ENCODE peak calls at places on chromosomes 4 and X, in four cellular contexts. N is fibroblast of mammary gland, Q is fibroblast of the aortic adventitia, U is cardiac muscle cell. K is an unnamed sample.
A peak's percentile ranks its signal among the peaks of the same experiment; 100 is the strongest.

GRCh38 chr4:54230479-54231418 is 1.7 kb downstream of the PDGFRA start:
- DNase-seq in N (peak; percentile 58), Q (peak; percentile 90), U (peak; percentile 49), K (no peak)

GRCh38 chrX:131262738-131263679 is 26.1 kb downstream of the IGSF1 start:
- DNase-seq in N (no peak), Q (no peak), U (peak; percentile 32), K (no peak)

GRCh38 chrX:51917600-51917999 is 24.2 kb downstream of the MAGED1 start:
- DNase-seq in N (no peak), Q (no peak), U (no peak), K (no peak)

GRCh38 chrX:136112781-136113180 is 34.6 kb upstream of the FHL1 start:
- DNase-seq in N (no peak), Q (no peak), U (no peak), K (no peak)

GRCh38 chr4:577499-578450 is 1.7 kb upstream of the TMEM271 start:
- DNase-seq in N (peak; percentile 37), Q (no peak), U (no peak), K (no peak)

GRCh38 chrX:145609951-145610511 is 207.6 kb upstream of the SLITRK2 start:
- DNase-seq in N (peak; percentile 69), Q (peak; percentile 7), U (no peak), K (no peak)

GRCh38 chr4:174084542-174084941 is 198.9 kb downstream of the FBXO8 start:
- DNase-seq in N (peak; percentile 28), Q (peak; percentile 29), U (no peak), K (no peak)

GRCh38 chr4:125283702-125284279 is 31.0 kb upstream of the FAT4 start:
- DNase-seq in N (peak; percentile 53), Q (peak; percentile 64), U (peak; percentile 11), K (peak; percentile 24)

GRCh38 chr4:24158031-24158430 is 268.2 kb upstream of the PPARGC1A start:
- DNase-seq in N (no peak), Q (no peak), U (no peak), K (no peak)

GRCh38 chr4:16157609-16158503 is 68.4 kb downstream of the TAPT1 start:
- DNase-seq in N (no peak), Q (peak; percentile 39), U (peak; percentile 57), K (no peak)

GRCh38 chr4:88738146-88738545 is 40.5 kb upstream of the NAP1L5 start:
- DNase-seq in N (no peak), Q (no peak), U (no peak), K (no peak)

GRCh38 chrX:2584216-2584615 is 83.4 kb upstream of the DHRSX start:
- DNase-seq in N (no peak), Q (no peak), U (peak; percentile 26), K (no peak)

GRCh38 chrX:109733658-109734022 is 583 bp upstream of the ACSL4 start:
- DNase-seq in N (no peak), Q (no peak), U (no peak), K (no peak)

GRCh38 chr4:25703731-25704388 is 48.2 kb downstream of the SLC34A2 start:
- DNase-seq in N (peak; percentile 23), Q (peak; percentile 49), U (peak; percentile 54), K (no peak)

GRCh38 chr4:162866565-162866964 is 300.1 kb downstream of the NAF1 start:
- DNase-seq in N (no peak), Q (no peak), U (no peak), K (no peak)

GRCh38 chr4:151912626-151913025 is 151.8 kb upstream of the GATB start:
- DNase-seq in N (no peak), Q (no peak), U (no peak), K (no peak)

GRCh38 chr4:176422031-176422430 is 102.3 kb downstream of the SPCS3 start:
- DNase-seq in N (no peak), Q (no peak), U (no peak), K (no peak)

GRCh38 chr4:173121044-173121685 is 47.4 kb upstream of the GALNT7 start:
- DNase-seq in N (no peak), Q (peak; percentile 47), U (peak; percentile 21), K (peak; percentile 32)

GRCh38 chrX:130120321-130120731 is 10.0 kb upstream of the ELF4 start:
- DNase-seq in N (no peak), Q (no peak), U (peak; percentile 35), K (peak; percentile 56)

GRCh38 chr4:14908635-14909034 is 93.6 kb upstream of the CPEB2 start:
- DNase-seq in N (peak; percentile 30), Q (no peak), U (no peak), K (no peak)

GRCh38 chrX:143634701-143635442 is 1.0 kb downstream of the SLITRK4 start:
- DNase-seq in N (no peak), Q (no peak), U (peak; percentile 53), K (no peak)

GRCh38 chr4:16931336-16931735 is 32.9 kb upstream of the LDB2 start:
- DNase-seq in N (no peak), Q (no peak), U (no peak), K (no peak)

GRCh38 chr4:165621983-165622382 is 243.2 kb downstream of the CPE start:
- DNase-seq in N (no peak), Q (peak; percentile 44), U (no peak), K (no peak)

GRCh38 chrX:44744828-44745227 is 99.0 kb upstream of the DUSP21 start:
- DNase-seq in N (no peak), Q (no peak), U (no peak), K (no peak)

GRCh38 chr4:70531981-70532380 is 13.6 kb downstream of the AMTN start:
- DNase-seq in N (no peak), Q (no peak), U (no peak), K (no peak)

GRCh38 chrX:47179221-47179927 is 14.3 kb upstream of the UBA1 start:
- DNase-seq in N (peak; percentile 61), Q (peak; percentile 23), U (no peak), K (no peak)

GRCh38 chr4:128950796-128951195 is 141.3 kb downstream of the JADE1 start:
- DNase-seq in N (no peak), Q (no peak), U (no peak), K (no peak)

GRCh38 chrX:13311560-13311959 is 8.3 kb downstream of the ATXN3L start:
- DNase-seq in N (no peak), Q (no peak), U (no peak), K (no peak)

GRCh38 chrX:37697169-37697760 is 11.7 kb downstream of the XK start:
- DNase-seq in N (no peak), Q (no peak), U (no peak), K (no peak)

GRCh38 chrX:15475021-15475420 is 18.1 kb downstream of the PIR start:
- DNase-seq in N (peak; percentile 67), Q (peak; percentile 77), U (no peak), K (no peak)

GRCh38 chr4:165700855-165701254 is 172.2 kb upstream of the TLL1 start:
- DNase-seq in N (no peak), Q (no peak), U (no peak), K (no peak)

GRCh38 chrX:106484233-106484632 is 127.5 kb upstream of the RADX start:
- DNase-seq in N (no peak), Q (no peak), U (no peak), K (peak; percentile 35)

GRCh38 chrX:1475881-1476280 is 23.2 kb upstream of the ASMTL start:
- DNase-seq in N (no peak), Q (no peak), U (no peak), K (peak; percentile 1)

DNA sequence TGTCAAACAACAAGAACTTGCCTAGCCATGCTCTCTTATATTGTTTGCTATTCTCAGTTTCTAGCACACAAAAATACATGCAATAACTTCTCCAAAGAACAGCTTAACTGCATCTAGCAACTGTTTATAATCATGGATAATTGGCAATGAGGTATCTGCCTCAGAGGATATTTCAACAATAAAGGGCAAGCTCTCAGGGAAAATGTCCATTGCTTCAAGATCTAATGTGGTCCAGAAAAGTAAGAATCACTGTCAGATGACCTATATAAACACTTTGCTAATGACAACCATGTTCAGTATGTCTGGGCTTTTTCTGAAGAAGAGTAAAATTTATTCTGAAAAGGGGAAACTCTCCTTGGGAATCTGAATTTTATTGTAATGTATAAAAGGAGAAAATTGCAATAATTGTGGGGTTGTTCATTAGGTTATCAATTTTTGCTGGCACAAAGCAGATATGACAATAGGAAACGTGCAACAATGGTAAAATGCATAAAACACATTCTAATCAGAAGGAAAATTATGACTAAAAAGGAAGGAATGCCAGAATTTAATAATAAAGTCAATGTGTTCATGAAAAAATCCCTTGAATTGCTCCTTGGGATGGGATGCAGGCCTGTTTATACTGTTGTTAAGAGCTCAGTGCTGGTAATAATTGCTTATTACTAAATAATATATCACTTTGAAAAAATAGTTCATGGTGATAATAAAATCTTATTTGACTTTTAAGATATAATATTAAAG is 90.3 kb downstream of the ANTXR2 start:
- DNase-seq in N (no peak), Q (peak; percentile 57), U (no peak), K (no peak)
- TF ChIP-seq CTCF in N (no peak), Q (no peak), U (no peak), K (no peak)

DNA sequence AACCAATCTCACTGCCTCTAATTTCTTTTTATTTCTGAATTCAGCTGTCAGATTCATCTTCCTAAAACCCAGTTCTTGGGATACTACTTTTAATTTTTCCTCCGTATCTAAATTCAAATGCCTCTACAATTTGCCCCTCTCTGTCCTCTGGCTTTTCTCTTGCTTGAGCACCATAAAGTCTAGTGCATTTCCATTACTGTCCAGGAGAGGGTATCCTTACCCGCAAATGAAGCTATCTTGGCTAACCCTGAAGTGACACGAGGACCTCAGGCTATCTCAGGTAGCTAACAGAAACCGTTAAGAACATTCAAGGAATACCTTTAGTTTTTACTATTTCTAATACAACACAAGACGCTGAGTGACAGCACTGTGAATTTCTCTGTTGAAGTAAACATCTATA is 49.4 kb upstream of the PRR32 start:
- DNase-seq in N (peak; percentile 2), Q (no peak), U (peak; percentile 51), K (peak; percentile 18)
- TF ChIP-seq CTCF in N (peak; percentile 37), Q (peak; percentile 13), U (no peak), K (peak; percentile 15)

DNA sequence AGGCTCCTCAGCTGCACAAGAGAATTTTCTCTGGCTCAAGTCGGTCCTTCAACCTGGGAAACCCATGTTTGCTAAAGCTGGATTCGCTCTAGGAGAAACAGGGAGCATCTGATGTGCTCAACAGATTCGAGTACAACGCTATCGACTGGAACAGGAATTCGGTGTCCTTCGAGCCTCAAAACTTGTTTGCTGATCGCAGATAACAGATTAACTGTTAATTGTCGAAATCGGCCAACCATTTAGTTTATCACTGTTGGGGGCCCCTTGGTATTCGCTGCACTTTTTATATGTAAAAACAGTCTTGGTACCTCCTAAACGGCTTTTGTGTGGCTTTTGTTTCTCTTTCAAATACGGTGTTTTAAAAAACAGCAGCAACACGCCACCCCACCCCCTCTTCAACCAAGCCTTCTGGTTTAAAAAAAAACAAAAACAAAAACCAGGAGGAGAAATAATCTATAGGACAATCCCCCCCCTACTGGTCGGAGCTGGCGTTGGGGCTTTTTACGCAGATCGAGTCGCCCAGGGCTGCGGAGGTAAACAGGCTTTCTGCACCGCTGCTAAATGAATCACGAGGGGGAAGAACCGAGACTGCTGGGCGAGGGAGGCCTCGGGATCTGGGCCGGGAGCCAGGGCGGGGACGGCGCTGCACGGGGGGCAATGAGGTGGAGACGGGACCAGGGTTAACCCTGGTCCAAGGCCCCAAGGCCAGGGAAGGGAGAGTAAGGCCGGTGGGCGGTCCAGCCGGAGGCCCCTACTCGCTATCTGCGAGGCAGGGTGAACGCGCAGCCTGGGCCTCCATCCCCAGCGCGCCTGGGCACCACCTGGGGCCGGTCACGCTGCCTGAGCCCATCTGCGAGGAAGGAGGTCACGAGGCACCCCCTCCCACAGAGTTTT is 71.7 kb upstream of the BCOR start:
- DNase-seq in N (no peak), Q (no peak), U (peak; percentile 82), K (peak; percentile 68)
- TF ChIP-seq CTCF in N (peak; percentile 18), Q (no peak), U (peak; percentile 57), K (peak; percentile 43)

DNA sequence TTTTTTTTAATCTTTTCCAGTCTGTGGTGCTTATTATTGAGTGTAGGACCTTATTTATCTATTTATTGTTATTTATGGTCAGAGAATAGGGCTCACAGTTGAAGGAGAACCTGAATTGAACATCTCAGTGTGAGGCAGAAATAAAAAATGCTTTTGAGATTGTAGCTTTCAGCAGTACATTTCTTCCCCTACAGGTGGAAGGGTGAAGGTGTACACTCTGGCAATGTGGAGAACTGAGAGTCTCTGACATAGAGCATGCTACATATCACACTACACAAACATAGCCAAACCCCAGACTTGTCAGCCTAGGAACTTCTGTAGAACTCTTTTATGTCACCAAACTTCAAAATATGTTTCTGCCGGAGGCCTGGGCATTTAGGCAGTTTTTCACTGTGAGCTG is 140.2 kb downstream of the STIM2 start:
- DNase-seq in N (no peak), Q (no peak), U (peak; percentile 25), K (no peak)
- TF ChIP-seq CTCF in N (peak; percentile 13), Q (peak; percentile 14), U (peak; percentile 16), K (peak; percentile 52)